ENCODE peak calls at places on chromosomes 13 and 19, in four cellular contexts. R is NCI-H510A, V is head of caudate nucleus, W is AG10803. J is an unnamed sample.

GRCh38 chr13:101454767-101455166 is 2.3 kb downstream of the ITGBL1 start:
- DNase-seq in R (no peak), V (no peak), W (peak), J (no peak)

GRCh38 chr19:2962018-2962670 is 15.2 kb upstream of the TLE6 start:
- DNase-seq in R (peak), V (no peak), W (peak), J (peak)

GRCh38 chr19:29662278-29662603 is 3.0 kb upstream of the PLEKHF1 start:
- DNase-seq in R (no peak), V (no peak), W (no peak), J (no peak)

GRCh38 chr19:10315335-10316214 is at the start of gene FDX2:
- DNase-seq in R (peak), V (peak), W (peak), J (peak)

GRCh38 chr13:45367995-45368394 is 27.0 kb upstream of the TPT1 start:
- DNase-seq in R (no peak), V (no peak), W (no peak), J (no peak)

GRCh38 chr19:7999376-7999775 is 6.1 kb downstream of the ELAVL1 start:
- DNase-seq in R (no peak), V (no peak), W (no peak), J (no peak)

GRCh38 chr13:58908019-58908679 is 1255.6 kb downstream of the DIAPH3 start:
- DNase-seq in R (no peak), V (no peak), W (no peak), J (no peak)

GRCh38 chr19:46859637-46860124 is 1.1 kb upstream of the ARHGAP35 start:
- DNase-seq in R (peak), V (no peak), W (peak), J (peak)

GRCh38 chr13:77265336-77265735 is 61.6 kb downstream of the MYCBP2 start:
- DNase-seq in R (no peak), V (no peak), W (no peak), J (no peak)

GRCh38 chr19:8262431-8262830 is 45.7 kb downstream of the CD320 start:
- DNase-seq in R (no peak), V (no peak), W (no peak), J (no peak)

GRCh38 chr19:13507053-13507611 is 853 bp upstream of the CACNA1A start:
- DNase-seq in R (no peak), V (peak), W (peak), J (no peak)

GRCh38 chr19:10402441-10403038 is 802 bp downstream of the CDC37 start:
- DNase-seq in R (no peak), V (no peak), W (no peak), J (no peak)

GRCh38 chr19:13459351-13459750 is 46.9 kb downstream of the CACNA1A start:
- DNase-seq in R (no peak), V (peak), W (no peak), J (no peak)

GRCh38 chr13:75769141-75769905 is 133.2 kb downstream of the LMO7 start:
- DNase-seq in R (no peak), V (no peak), W (peak), J (no peak)

GRCh38 chr13:100721885-100722512 is 47.4 kb upstream of the TMTC4 start:
- DNase-seq in R (no peak), V (peak), W (peak), J (peak)

GRCh38 chr19:1369214-1369805 is 14.4 kb upstream of the NDUFS7 start:
- DNase-seq in R (no peak), V (no peak), W (no peak), J (no peak)

GRCh38 chr13:51636349-51636890 is 52.2 kb downstream of the WDFY2 start:
- DNase-seq in R (peak), V (no peak), W (no peak), J (no peak)

GRCh38 chr19:49331616-49332055 is 3.6 kb upstream of the CD37 start:
- DNase-seq in R (no peak), V (peak), W (peak), J (peak)

GRCh38 chr13:31012285-31013024 is 80.0 kb downstream of the TEX26 start:
- DNase-seq in R (no peak), V (no peak), W (peak), J (peak)

GRCh38 chr13:67803118-67803517 is 573.0 kb upstream of the PCDH9 start:
- DNase-seq in R (no peak), V (no peak), W (no peak), J (no peak)

GRCh38 chr13:111940892-111941291 is 126.1 kb upstream of the SOX1 start:
- DNase-seq in R (no peak), V (no peak), W (no peak), J (no peak)

GRCh38 chr19:52660981-52661380 is 22.8 kb upstream of the ZNF83 start:
- DNase-seq in R (no peak), V (no peak), W (peak), J (no peak)

GRCh38 chr19:43408043-43408442 is 6.6 kb upstream of the TEX101 start:
- DNase-seq in R (no peak), V (no peak), W (no peak), J (no peak)

GRCh38 chr19:13040916-13041292 is 45.6 kb downstream of the NFIX start:
- DNase-seq in R (no peak), V (no peak), W (no peak), J (no peak)

GRCh38 chr19:18208098-18208951 is 4.5 kb upstream of the RAB3A start:
- DNase-seq in R (no peak), V (peak), W (peak), J (peak)

GRCh38 chr13:60384911-60385310 is 12.1 kb upstream of the TDRD3 start:
- DNase-seq in R (no peak), V (no peak), W (no peak), J (no peak)

GRCh38 chr13:110225609-110226008 is 81.3 kb downstream of the COL4A1 start:
- DNase-seq in R (no peak), V (no peak), W (no peak), J (no peak)

GRCh38 chr13:46490129-46490528 is 62.8 kb upstream of the LRCH1 start:
- DNase-seq in R (no peak), V (no peak), W (no peak), J (no peak)

GRCh38 chr13:113041821-113042335 is 63.7 kb upstream of the F7 start:
- DNase-seq in R (no peak), V (no peak), W (no peak), J (no peak)

GRCh38 chr13:110771194-110771593 is 57.7 kb downstream of the ING1 start:
- DNase-seq in R (no peak), V (no peak), W (peak), J (no peak)

GRCh38 chr13:97125051-97125809 is 96.9 kb upstream of the MBNL2 start:
- DNase-seq in R (peak), V (no peak), W (peak), J (peak)